ENCODE peak calls at places on chromosomes 7 and 10, in six cellular contexts. G is Kasumi-1; J is GM12892; V is stimulated activated CD4-positive, alpha-beta T cell treated with anti-CD3 and anti-CD28 coated beads, Interleukin-15, amount 100 ng/mL, for 1 hour; F is ELF-1; Z is T-helper 2 cell. K is an unnamed sample.

GRCh38 chr10:52665821-52666220 is 106.8 kb downstream of the MBL2 start:
- DNase-seq in G (no peak), J (no peak), Z (no peak), V (no peak), F (no peak), K (no peak)

GRCh38 chr7:3271298-3271697 is 29.8 kb upstream of the SDK1 start:
- DNase-seq in V (no peak), J (no peak), Z (no peak), F (no peak), G (no peak), K (no peak)

GRCh38 chr7:81608748-81609382 is 161.0 kb downstream of the HGF start:
- DNase-seq in V (no peak), F (no peak), J (no peak), G (no peak), Z (no peak), K (peak)

GRCh38 chr10:682931-683447 is 6.5 kb downstream of the DIP2C start:
- DNase-seq in G (no peak), J (no peak), Z (no peak), F (no peak), V (no peak), K (no peak)

GRCh38 chr10:78964952-78965633 is 103.7 kb upstream of the ZMIZ1 start:
- DNase-seq in J (no peak), G (no peak), V (no peak), F (peak), Z (no peak), K (peak)

GRCh38 chr7:148650232-148650858 is 48.4 kb upstream of the CUL1 start:
- DNase-seq in F (no peak), V (no peak), Z (no peak), G (no peak), J (no peak), K (peak)

GRCh38 chr10:15123749-15124184 is 26.6 kb downstream of the RPP38 start:
- DNase-seq in V (no peak), G (no peak), J (no peak), F (no peak), Z (no peak), K (peak)

GRCh38 chr7:2247141-2247985 is 5.3 kb downstream of the NUDT1 start:
- DNase-seq in V (no peak), Z (no peak), F (peak), G (no peak), J (no peak), K (no peak)

GRCh38 chr10:129888784-129889616 is 75.1 kb downstream of the EBF3 start:
- DNase-seq in G (peak), Z (peak), F (peak), J (peak), V (no peak), K (peak)

GRCh38 chr7:6228363-6228762 is 44.1 kb downstream of the CYTH3 start:
- DNase-seq in J (no peak), G (no peak), V (no peak), F (peak), Z (no peak), K (no peak)

GRCh38 chr7:80858141-80858903 is 60.5 kb downstream of the SEMA3C start:
- DNase-seq in J (no peak), Z (no peak), V (no peak), F (no peak), G (no peak), K (peak)

GRCh38 chr7:116455009-116455408 is 44.5 kb upstream of the CAV2 start:
- DNase-seq in J (no peak), F (no peak), V (no peak), Z (no peak), G (no peak), K (peak)

GRCh38 chr10:68154211-68154497 is 44.9 kb downstream of the MYPN start:
- DNase-seq in F (peak), Z (no peak), J (no peak), G (no peak), V (no peak), K (peak)

GRCh38 chr10:69885379-69886156 is 83.9 kb downstream of the COL13A1 start:
- DNase-seq in V (no peak), J (no peak), F (no peak), G (peak), Z (no peak), K (no peak)

GRCh38 chr10:73368238-73368637 is 9.6 kb upstream of the CFAP70 start:
- DNase-seq in J (no peak), G (no peak), V (no peak), Z (no peak), F (no peak), K (no peak)

GRCh38 chr7:15280078-15280734 is 281.6 kb downstream of the AGMO start:
- DNase-seq in G (no peak), J (no peak), Z (no peak), V (no peak), F (no peak), K (peak)

GRCh38 chr10:36725581-36726520 is 399.5 kb upstream of the ANKRD30A start:
- DNase-seq in G (peak), V (no peak), J (no peak), Z (no peak), F (peak), K (peak)

K was measured in LHCN-M2.